ENCODE peak calls at places on chromosome 9, in four cellular contexts. Z, D, S and Y are unnamed samples.

GRCh38 chr9:7243838-7244237 is 486.1 kb downstream of the KDM4C start:
- DNase-seq in Z (no peak), D (no peak), S (no peak), Y (no peak)

GRCh38 chr9:13863112-13863511 is 450.8 kb downstream of the NFIB start:
- DNase-seq in Z (peak), D (no peak), S (no peak), Y (no peak)

GRCh38 chr9:93072383-93072795 is 13.9 kb downstream of the SUSD3 start:
- DNase-seq in Z (peak), D (peak), S (no peak), Y (no peak)

GRCh38 chr9:137136261-137136925 is 2.6 kb upstream of the GRIN1 start:
- DNase-seq in Z (peak), D (no peak), S (no peak), Y (no peak)

GRCh38 chr9:13900449-13900848 is 413.5 kb downstream of the NFIB start:
- DNase-seq in Z (no peak), D (no peak), S (no peak), Y (peak)

GRCh38 chr9:134568756-134569155 is 72.8 kb upstream of the COL5A1 start:
- DNase-seq in Z (no peak), D (peak), S (no peak), Y (no peak)

GRCh38 chr9:124006448-124007156 is 5.0 kb upstream of the LHX2 start:
- DNase-seq in Z (no peak), D (no peak), S (peak), Y (no peak)

GRCh38 chr9:136143215-136144001 is 24.7 kb upstream of the TMEM250 start:
- DNase-seq in Z (no peak), D (no peak), S (no peak), Y (peak)

GRCh38 chr9:92718086-92719001 is 46.3 kb downstream of the BICD2 start:
- DNase-seq in Z (no peak), D (no peak), S (no peak), Y (no peak)

GRCh38 chr9:81468084-81468595 is 221.2 kb downstream of the TLE1 start:
- DNase-seq in Z (no peak), D (no peak), S (no peak), Y (no peak)